ENCODE peak calls at places on chromosomes 4 and X, in seven cellular contexts. One of them, this sample, is unnamed. For H3K27me3, the result is how much of the 10 kb centered on the place peaks cover.

GRCh38 chr4:16257611-16258010 is 31.3 kb upstream of the TAPT1 start:
- DNase-seq in fibroblast of lung: no peak
- DNase-seq in left ventricle myocardium inferior: no peak
- DNase-seq in CD8-positive, alpha-beta T cell: no peak
- DNase-seq in astrocyte: no peak
- DNase-seq in H9: no peak
- DNase-seq in right atrium auricular region: no peak
- DNase-seq in this sample: no peak

GRCh38 chr4:170008376-170008775 is 17.8 kb downstream of the MFAP3L start:
- DNase-seq in CD8-positive, alpha-beta T cell: no peak
- DNase-seq in left ventricle myocardium inferior: no peak
- DNase-seq in right atrium auricular region: no peak
- DNase-seq in H9: no peak
- DNase-seq in fibroblast of lung: no peak
- DNase-seq in astrocyte: no peak
- DNase-seq in this sample: no peak

GRCh38 chr4:98746936-98747658 is 88.7 kb upstream of the TSPAN5 start:
- DNase-seq in CD8-positive, alpha-beta T cell: no peak
- DNase-seq in left ventricle myocardium inferior: no peak
- DNase-seq in fibroblast of lung: peak
- DNase-seq in right atrium auricular region: no peak
- DNase-seq in astrocyte: peak
- DNase-seq in H9: no peak
- DNase-seq in this sample: no peak

GRCh38 chr4:108830509-108831244 is 67.8 kb upstream of the ETNPPL start:
- DNase-seq in astrocyte: no peak
- DNase-seq in CD8-positive, alpha-beta T cell: no peak
- DNase-seq in left ventricle myocardium inferior: peak
- DNase-seq in fibroblast of lung: peak
- DNase-seq in right atrium auricular region: no peak
- DNase-seq in H9: no peak
- DNase-seq in this sample: peak

GRCh38 chr4:39415678-39416283 is 9.1 kb downstream of the KLB start:
- DNase-seq in fibroblast of lung: peak
- DNase-seq in left ventricle myocardium inferior: no peak
- DNase-seq in CD8-positive, alpha-beta T cell: no peak
- DNase-seq in H9: no peak
- DNase-seq in astrocyte: no peak
- DNase-seq in right atrium auricular region: no peak
- DNase-seq in this sample: no peak

GRCh38 chr4:140249351-140249750 is 95.4 kb upstream of the MAML3 start:
- DNase-seq in astrocyte: peak
- DNase-seq in H9: no peak
- DNase-seq in fibroblast of lung: peak
- DNase-seq in CD8-positive, alpha-beta T cell: no peak
- DNase-seq in right atrium auricular region: no peak
- DNase-seq in left ventricle myocardium inferior: no peak
- DNase-seq in this sample: no peak

GRCh38 chrX:44012484-44013096 is 39.4 kb upstream of the NDP start:
- DNase-seq in CD8-positive, alpha-beta T cell: no peak
- DNase-seq in right atrium auricular region: no peak
- DNase-seq in astrocyte: peak
- DNase-seq in fibroblast of lung: peak
- DNase-seq in left ventricle myocardium inferior: peak
- DNase-seq in H9: no peak
- DNase-seq in this sample: peak

GRCh38 chr4:36420111-36420679 is 138.8 kb downstream of the DTHD1 start:
- DNase-seq in H9: peak
- DNase-seq in right atrium auricular region: no peak
- DNase-seq in fibroblast of lung: no peak
- DNase-seq in left ventricle myocardium inferior: no peak
- DNase-seq in CD8-positive, alpha-beta T cell: no peak
- DNase-seq in astrocyte: no peak
- DNase-seq in this sample: no peak

GRCh38 chr4:118790544-118790943 is 45.4 kb downstream of the SEC24D start:
- DNase-seq in fibroblast of lung: no peak
- DNase-seq in H9: no peak
- DNase-seq in right atrium auricular region: no peak
- DNase-seq in astrocyte: no peak
- DNase-seq in CD8-positive, alpha-beta T cell: no peak
- DNase-seq in left ventricle myocardium inferior: no peak
- DNase-seq in this sample: no peak

GRCh38 chr4:81756973-81757372 is 285.3 kb upstream of the RASGEF1B start:
- DNase-seq in CD8-positive, alpha-beta T cell: no peak
- DNase-seq in left ventricle myocardium inferior: no peak
- DNase-seq in H9: no peak
- DNase-seq in astrocyte: no peak
- DNase-seq in fibroblast of lung: no peak
- DNase-seq in right atrium auricular region: no peak
- DNase-seq in this sample: no peak

GRCh38 chr4:15232725-15233597 is 194.9 kb upstream of the C1QTNF7 start:
- DNase-seq in fibroblast of lung: peak
- DNase-seq in right atrium auricular region: no peak
- DNase-seq in left ventricle myocardium inferior: no peak
- DNase-seq in H9: no peak
- DNase-seq in astrocyte: peak
- DNase-seq in CD8-positive, alpha-beta T cell: no peak
- DNase-seq in this sample: peak

GRCh38 chr4:73707269-73707875 is 33.0 kb upstream of the CXCL8 start:
- DNase-seq in fibroblast of lung: no peak
- DNase-seq in H9: no peak
- DNase-seq in CD8-positive, alpha-beta T cell: no peak
- DNase-seq in left ventricle myocardium inferior: no peak
- DNase-seq in astrocyte: no peak
- DNase-seq in right atrium auricular region: no peak
- DNase-seq in this sample: no peak

GRCh38 chrX:44082829-44083228 is 109.6 kb upstream of the NDP start:
- DNase-seq in left ventricle myocardium inferior: no peak
- DNase-seq in fibroblast of lung: no peak
- DNase-seq in astrocyte: no peak
- DNase-seq in H9: no peak
- DNase-seq in CD8-positive, alpha-beta T cell: no peak
- DNase-seq in right atrium auricular region: no peak
- DNase-seq in this sample: no peak

GRCh38 chr4:185998791-185999190 is 70.2 kb upstream of the TLR3 start:
- DNase-seq in left ventricle myocardium inferior: no peak
- DNase-seq in astrocyte: peak
- DNase-seq in CD8-positive, alpha-beta T cell: no peak
- DNase-seq in fibroblast of lung: peak
- DNase-seq in H9: no peak
- DNase-seq in right atrium auricular region: no peak
- DNase-seq in this sample: no peak

GRCh38 chr4:6893449-6894085 is 16.1 kb upstream of the TBC1D14 start:
- DNase-seq in right atrium auricular region: no peak
- DNase-seq in astrocyte: peak
- DNase-seq in left ventricle myocardium inferior: no peak
- DNase-seq in CD8-positive, alpha-beta T cell: no peak
- DNase-seq in fibroblast of lung: peak
- DNase-seq in H9: no peak
- DNase-seq in this sample: no peak

GRCh38 chr4:144627663-144628076 is 18.3 kb upstream of the HHIP start:
- DNase-seq in right atrium auricular region: no peak
- DNase-seq in H9: no peak
- DNase-seq in CD8-positive, alpha-beta T cell: no peak
- DNase-seq in fibroblast of lung: no peak
- DNase-seq in left ventricle myocardium inferior: no peak
- DNase-seq in astrocyte: peak
- DNase-seq in this sample: peak

GRCh38 chr4:115275615-115276014 is 162.2 kb upstream of the NDST4 start:
- DNase-seq in fibroblast of lung: no peak
- DNase-seq in astrocyte: no peak
- DNase-seq in right atrium auricular region: no peak
- DNase-seq in left ventricle myocardium inferior: no peak
- DNase-seq in H9: no peak
- DNase-seq in CD8-positive, alpha-beta T cell: no peak
- DNase-seq in this sample: no peak

GRCh38 chrX:22404297-22404696 is 131.6 kb downstream of the CBLL2 start:
- DNase-seq in CD8-positive, alpha-beta T cell: no peak
- DNase-seq in right atrium auricular region: no peak
- DNase-seq in fibroblast of lung: peak
- DNase-seq in H9: no peak
- DNase-seq in left ventricle myocardium inferior: no peak
- DNase-seq in astrocyte: no peak
- DNase-seq in this sample: no peak

GRCh38 chrX:22406332-22406731 is 133.6 kb downstream of the CBLL2 start:
- DNase-seq in fibroblast of lung: no peak
- DNase-seq in CD8-positive, alpha-beta T cell: no peak
- DNase-seq in H9: no peak
- DNase-seq in right atrium auricular region: no peak
- DNase-seq in astrocyte: no peak
- DNase-seq in left ventricle myocardium inferior: no peak
- DNase-seq in this sample: no peak

GRCh38 chrX:22409418-22409817 is 136.7 kb downstream of the CBLL2 start:
- DNase-seq in CD8-positive, alpha-beta T cell: no peak
- DNase-seq in H9: no peak
- DNase-seq in left ventricle myocardium inferior: no peak
- DNase-seq in right atrium auricular region: no peak
- DNase-seq in astrocyte: no peak
- DNase-seq in fibroblast of lung: no peak
- DNase-seq in this sample: no peak
- TF ChIP-seq CTCF in CD8-positive, alpha-beta T cell: no peak
- TF ChIP-seq CTCF in H9: no peak
- TF ChIP-seq CTCF in left ventricle myocardium inferior: no peak
- TF ChIP-seq CTCF in right atrium auricular region: no peak
- TF ChIP-seq CTCF in astrocyte: no peak
- TF ChIP-seq CTCF in fibroblast of lung: no peak
- TF ChIP-seq CTCF in this sample: no peak

DNA sequence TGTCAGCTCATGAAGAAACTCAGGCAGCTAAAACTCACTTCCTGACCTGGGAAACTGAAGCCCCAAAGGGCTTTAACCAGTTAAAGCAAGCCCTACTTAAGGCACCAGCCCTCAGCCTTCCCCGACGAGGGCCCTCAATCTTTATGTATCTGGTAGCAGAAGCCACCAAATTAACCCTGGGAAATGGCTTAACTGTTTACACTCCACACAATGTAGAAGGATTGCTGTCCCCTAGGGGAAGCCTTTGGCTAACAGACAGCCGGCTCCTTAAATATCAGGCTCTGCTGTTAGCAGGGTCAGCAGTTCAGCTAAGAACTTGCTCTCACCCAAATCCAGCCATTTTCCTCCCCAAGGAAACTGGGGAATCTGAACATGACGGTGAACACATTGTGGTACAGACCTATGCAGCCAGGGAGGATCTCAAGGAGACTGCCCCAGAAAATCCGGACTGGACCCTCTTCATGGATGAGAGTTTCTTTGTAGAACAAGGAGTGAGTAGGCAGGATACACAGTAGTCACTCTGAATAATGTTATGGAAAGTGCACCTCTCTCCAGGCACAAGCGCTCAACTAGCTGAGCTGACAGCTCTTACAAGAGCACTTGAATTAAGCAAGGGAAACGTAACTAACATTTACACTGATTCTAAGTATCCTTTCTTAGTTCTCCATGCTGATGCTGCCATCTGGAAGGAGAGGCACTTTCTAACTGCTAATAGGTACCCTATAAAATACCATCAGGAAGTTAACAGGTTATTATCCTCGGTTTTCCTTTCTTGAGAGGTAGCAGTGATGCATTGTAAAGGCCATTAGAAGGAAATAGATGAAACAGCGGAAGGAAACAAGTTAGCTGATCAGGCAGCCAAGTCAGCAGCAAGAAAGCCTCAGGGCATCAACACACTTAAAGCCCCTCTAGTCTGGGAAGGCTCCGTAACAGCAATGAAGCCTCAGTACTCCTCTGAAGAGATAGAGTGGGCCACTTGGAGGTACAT is 9.6 kb upstream of the NAF1 start:
- DNase-seq in fibroblast of lung: no peak
- DNase-seq in H9: no peak
- DNase-seq in right atrium auricular region: no peak
- DNase-seq in left ventricle myocardium inferior: no peak
- DNase-seq in astrocyte: no peak
- DNase-seq in CD8-positive, alpha-beta T cell: no peak
- DNase-seq in this sample: no peak
- H3K27me3 ChIP-seq in fibroblast of lung: under half
- H3K27me3 ChIP-seq in H9: under half
- H3K27me3 ChIP-seq in right atrium auricular region: under half
- H3K27me3 ChIP-seq in left ventricle myocardium inferior: under half
- H3K27me3 ChIP-seq in astrocyte: under half
- H3K27me3 ChIP-seq in CD8-positive, alpha-beta T cell: under half
- H3K27me3 ChIP-seq in this sample: under half

GRCh38 chr4:22957774-22958173 is 265.0 kb downstream of the GBA3 start:
- DNase-seq in astrocyte: no peak
- DNase-seq in CD8-positive, alpha-beta T cell: no peak
- DNase-seq in fibroblast of lung: no peak
- DNase-seq in H9: no peak
- DNase-seq in left ventricle myocardium inferior: no peak
- DNase-seq in right atrium auricular region: no peak
- DNase-seq in this sample: no peak

GRCh38 chr4:22959483-22959882 is 266.7 kb downstream of the GBA3 start:
- DNase-seq in fibroblast of lung: no peak
- DNase-seq in right atrium auricular region: no peak
- DNase-seq in astrocyte: no peak
- DNase-seq in left ventricle myocardium inferior: no peak
- DNase-seq in H9: no peak
- DNase-seq in CD8-positive, alpha-beta T cell: no peak
- DNase-seq in this sample: no peak

DNA sequence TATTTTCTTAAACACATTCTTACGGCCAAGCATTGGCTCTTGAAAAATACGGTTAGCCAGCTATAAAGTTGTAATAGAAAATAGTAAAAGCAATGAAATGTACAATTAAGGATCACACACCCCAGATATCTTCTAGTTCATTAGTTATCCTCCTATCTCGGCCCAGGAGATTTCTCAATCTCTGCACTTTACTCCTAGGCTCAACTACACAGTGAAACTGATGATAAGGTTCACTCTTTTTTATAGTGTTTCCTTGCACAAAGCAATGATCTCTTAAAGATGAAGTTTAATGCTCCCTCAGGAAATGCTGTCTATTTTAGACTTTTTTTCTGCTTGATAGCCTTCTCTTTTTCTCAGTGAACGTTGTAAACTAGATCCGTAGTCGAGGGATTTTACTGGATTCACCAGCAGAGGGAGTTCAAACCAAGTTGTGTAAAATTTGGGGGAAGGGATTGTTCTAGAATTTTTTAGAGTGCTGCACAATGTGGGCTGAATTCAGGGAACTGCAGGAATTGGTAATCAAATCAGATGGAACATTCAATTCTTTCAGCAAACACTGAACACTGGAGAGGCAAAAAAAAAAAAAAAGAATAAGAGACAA is 269.5 kb downstream of the GBA3 start:
- DNase-seq in H9: no peak
- DNase-seq in CD8-positive, alpha-beta T cell: no peak
- DNase-seq in fibroblast of lung: peak
- DNase-seq in astrocyte: peak
- DNase-seq in right atrium auricular region: no peak
- DNase-seq in left ventricle myocardium inferior: no peak
- DNase-seq in this sample: no peak
- TF ChIP-seq CTCF in H9: peak
- TF ChIP-seq CTCF in CD8-positive, alpha-beta T cell: no peak
- TF ChIP-seq CTCF in fibroblast of lung: peak
- TF ChIP-seq CTCF in astrocyte: peak
- TF ChIP-seq CTCF in right atrium auricular region: peak
- TF ChIP-seq CTCF in left ventricle myocardium inferior: peak
- TF ChIP-seq CTCF in this sample: peak

DNA sequence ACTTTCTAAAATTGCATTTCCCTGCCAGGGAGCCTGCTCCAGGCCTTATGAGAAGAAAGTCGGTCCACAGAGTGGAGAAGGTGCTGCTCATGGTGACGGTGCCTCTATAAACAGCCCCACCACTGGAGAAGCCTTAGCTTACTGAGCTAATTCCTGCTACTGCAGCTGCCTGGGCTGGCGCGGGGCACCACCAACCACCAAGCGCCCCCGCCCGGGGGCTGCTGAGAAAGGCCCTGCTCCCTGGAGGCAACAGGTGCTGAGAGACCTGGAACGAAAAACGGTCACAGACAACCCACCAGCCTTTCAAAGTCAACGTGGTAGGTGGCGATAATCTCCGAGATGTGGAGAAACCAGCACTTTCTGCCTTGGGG is 2.9 kb downstream of the HCFC1 start:
- DNase-seq in left ventricle myocardium inferior: no peak
- DNase-seq in H9: no peak
- DNase-seq in CD8-positive, alpha-beta T cell: no peak
- DNase-seq in fibroblast of lung: no peak
- DNase-seq in astrocyte: no peak
- DNase-seq in right atrium auricular region: no peak
- DNase-seq in this sample: no peak
- H3K27me3 ChIP-seq in left ventricle myocardium inferior: under half
- H3K27me3 ChIP-seq in H9: under half
- H3K27me3 ChIP-seq in CD8-positive, alpha-beta T cell: under half
- H3K27me3 ChIP-seq in fibroblast of lung: under half
- H3K27me3 ChIP-seq in astrocyte: under half
- H3K27me3 ChIP-seq in right atrium auricular region: under half
- H3K27me3 ChIP-seq in this sample: under half

This sample was measured in foreskin keratinocyte.